ENCODE peak calls at places on chromosomes 2 and 18, in six cellular contexts. X, O, K, E, B and J are unnamed samples. For H3K4me1, the result is how much of the 10 kb centered on the place peaks cover.

GRCh38 chr2:10283106-10284062 is 19.3 kb upstream of the HPCAL1 start:
- DNase-seq in X (peak), O (no peak), K (no peak), E (no peak), B (peak), J (no peak)

GRCh38 chr18:27577265-27577664 is 392.2 kb upstream of the CHST9 start:
- DNase-seq in X (no peak), O (no peak), K (no peak), E (no peak), B (no peak), J (no peak)

GRCh38 chr2:201257381-201257940 is 2.9 kb upstream of the CASP8 start:
- DNase-seq in X (no peak), O (no peak), K (peak), E (no peak), B (no peak), J (peak)

GRCh38 chr2:65064728-65065552 is 8.7 kb downstream of the CEP68 start:
- DNase-seq in X (peak), O (peak), K (peak), E (peak), B (peak), J (peak)

GRCh38 chr2:16546128-16546754 is 119.4 kb downstream of the CYRIA start:
- DNase-seq in X (peak), O (peak), K (no peak), E (no peak), B (peak), J (peak)

GRCh38 chr2:223937535-223937934 is 7.6 kb downstream of the WDFY1 start:
- DNase-seq in X (no peak), O (no peak), K (no peak), E (no peak), B (no peak), J (no peak)

GRCh38 chr2:145186303-145186702 is 666.4 kb upstream of the ZEB2 start:
- DNase-seq in X (no peak), O (no peak), K (no peak), E (no peak), B (no peak), J (no peak)

GRCh38 chr2:170339324-170339723 is 161.4 kb downstream of the MYO3B start:
- DNase-seq in X (no peak), O (peak), K (no peak), E (no peak), B (no peak), J (no peak)

GRCh38 chr2:181466661-181467576 is 9.7 kb downstream of the ITGA4 start:
- DNase-seq in X (peak), O (peak), K (peak), E (peak), B (peak), J (peak)

GRCh38 chr2:145764631-145765030 is 1244.7 kb upstream of the ZEB2 start:
- DNase-seq in X (no peak), O (no peak), K (no peak), E (peak), B (no peak), J (no peak)

GRCh38 chr2:235274010-235274409 is 219.8 kb upstream of the AGAP1 start:
- DNase-seq in X (no peak), O (no peak), K (no peak), E (no peak), B (no peak), J (no peak)

GRCh38 chr2:152443771-152444170 is 108.8 kb downstream of the FMNL2 start:
- DNase-seq in X (no peak), O (no peak), K (no peak), E (no peak), B (no peak), J (no peak)

GRCh38 chr2:173982918-173983317 is 17.7 kb upstream of the SP3 start:
- DNase-seq in X (no peak), O (no peak), K (no peak), E (peak), B (peak), J (no peak)

GRCh38 chr18:31436825-31437224 is 10.7 kb upstream of the DSG3 start:
- DNase-seq in X (no peak), O (no peak), K (no peak), E (no peak), B (peak), J (no peak)

GRCh38 chr2:174263989-174264388 is 15.7 kb upstream of the OLA1 start:
- DNase-seq in X (no peak), O (no peak), K (no peak), E (no peak), B (peak), J (no peak)

GRCh38 chr2:147554708-147555107 is 290.1 kb upstream of the ACVR2A start:
- DNase-seq in X (no peak), O (no peak), K (no peak), E (no peak), B (no peak), J (no peak)

GRCh38 chr2:2635025-2635528 is 304.0 kb upstream of the MYT1L start:
- DNase-seq in X (no peak), O (no peak), K (no peak), E (no peak), B (no peak), J (no peak)

GRCh38 chr2:67318966-67319590 is 78.1 kb upstream of the ETAA1 start:
- DNase-seq in X (no peak), O (no peak), K (no peak), E (no peak), B (no peak), J (no peak)

GRCh38 chr2:134178109-134178877 is 75.6 kb upstream of the MGAT5 start:
- DNase-seq in X (no peak), O (no peak), K (no peak), E (no peak), B (peak), J (peak)

GRCh38 chr2:71224457-71224856 is 2.4 kb downstream of the PAIP2B start:
- DNase-seq in X (no peak), O (no peak), K (no peak), E (no peak), B (no peak), J (no peak)

GRCh38 chr18:59101830-59102414 is 37.8 kb upstream of the SEC11C start:
- DNase-seq in X (no peak), O (no peak), K (no peak), E (no peak), B (no peak), J (no peak)

GRCh38 chr2:3423492-3424170 is 44.1 kb downstream of the TRAPPC12 start:
- DNase-seq in X (peak), O (peak), K (peak), E (peak), B (peak), J (peak)

GRCh38 chr2:112257575-112257974 is 2.7 kb upstream of the ZC3H8 start:
- DNase-seq in X (no peak), O (no peak), K (no peak), E (no peak), B (peak), J (no peak)
- H3K4me1 ChIP-seq in X (under half), O (under half), K (under half), E (under half), B (under half), J (under half)

DNA sequence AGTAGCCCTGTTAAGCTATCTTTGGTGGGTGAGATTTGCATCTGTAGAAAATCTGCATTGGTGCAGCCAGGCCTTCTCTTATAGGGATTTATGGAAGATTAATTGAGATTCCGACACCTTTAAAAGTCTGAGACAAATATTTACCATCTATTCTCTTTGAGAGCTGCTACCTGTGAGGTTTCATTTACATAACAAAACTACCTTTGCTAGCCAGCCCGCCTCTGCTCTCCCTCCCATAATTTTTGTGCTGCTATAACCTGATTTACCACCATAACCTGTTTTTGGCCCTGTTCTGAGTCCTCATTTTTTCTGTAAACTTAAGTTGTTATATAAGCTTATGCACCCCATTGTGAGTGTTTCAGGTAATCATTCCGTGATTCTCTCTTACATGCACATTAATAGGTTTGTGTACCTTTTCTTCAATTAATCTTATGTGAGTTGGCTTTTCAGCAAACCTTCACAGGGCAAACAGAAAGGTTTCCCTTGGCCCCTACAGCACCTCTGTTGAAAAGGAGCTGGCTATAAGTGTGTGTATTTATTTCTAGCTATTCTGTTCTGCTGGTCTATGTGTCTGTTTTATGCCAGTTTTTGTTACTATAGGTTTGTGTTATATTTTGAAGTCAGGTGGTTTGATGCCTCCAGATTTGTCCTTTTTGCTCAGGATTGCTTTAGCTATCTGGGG is 114.9 kb upstream of the XIRP2 start:
- DNase-seq in X (no peak), O (no peak), K (no peak), E (no peak), B (no peak), J (no peak)
- H3K4me3 ChIP-seq in X (no peak), O (no peak), K (no peak), E (no peak), B (no peak), J (no peak)

GRCh38 chr2:188207554-188207953 is 84.1 kb upstream of the GULP1 start:
- DNase-seq in X (no peak), O (no peak), K (no peak), E (no peak), B (no peak), J (no peak)

GRCh38 chr2:188203756-188204155 is 87.9 kb upstream of the GULP1 start:
- DNase-seq in X (no peak), O (no peak), K (no peak), E (no peak), B (no peak), J (no peak)

GRCh38 chr2:188201639-188202038 is 90.0 kb upstream of the GULP1 start:
- DNase-seq in X (no peak), O (no peak), K (no peak), E (no peak), B (no peak), J (no peak)

GRCh38 chr2:188202777-188203176 is 88.9 kb upstream of the GULP1 start:
- DNase-seq in X (no peak), O (no peak), K (no peak), E (no peak), B (no peak), J (no peak)

DNA sequence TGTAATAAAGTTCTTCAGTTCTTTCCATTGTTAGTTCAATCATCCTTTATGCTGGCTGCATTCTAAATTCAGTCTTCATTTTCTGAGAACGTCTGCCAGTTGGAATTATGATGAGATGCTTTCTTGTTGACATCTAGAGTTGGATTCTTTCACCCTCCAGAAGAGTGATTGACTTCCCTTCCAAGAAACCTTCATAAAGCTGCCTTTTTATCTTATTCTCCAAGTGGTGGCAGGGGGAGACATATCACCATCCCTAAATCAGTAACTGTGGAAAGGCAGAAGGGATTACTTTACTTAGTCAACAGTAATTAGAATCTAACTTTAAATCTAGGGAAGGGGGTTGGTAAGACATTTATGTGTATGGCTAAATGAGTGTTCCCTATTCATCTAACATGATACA is 86.8 kb upstream of the GULP1 start:
- DNase-seq in X (no peak), O (no peak), K (no peak), E (no peak), B (no peak), J (no peak)
- H3K4me1 ChIP-seq in X (under half), O (under half), K (under half), E (under half), B (under half), J (under half)

DNA sequence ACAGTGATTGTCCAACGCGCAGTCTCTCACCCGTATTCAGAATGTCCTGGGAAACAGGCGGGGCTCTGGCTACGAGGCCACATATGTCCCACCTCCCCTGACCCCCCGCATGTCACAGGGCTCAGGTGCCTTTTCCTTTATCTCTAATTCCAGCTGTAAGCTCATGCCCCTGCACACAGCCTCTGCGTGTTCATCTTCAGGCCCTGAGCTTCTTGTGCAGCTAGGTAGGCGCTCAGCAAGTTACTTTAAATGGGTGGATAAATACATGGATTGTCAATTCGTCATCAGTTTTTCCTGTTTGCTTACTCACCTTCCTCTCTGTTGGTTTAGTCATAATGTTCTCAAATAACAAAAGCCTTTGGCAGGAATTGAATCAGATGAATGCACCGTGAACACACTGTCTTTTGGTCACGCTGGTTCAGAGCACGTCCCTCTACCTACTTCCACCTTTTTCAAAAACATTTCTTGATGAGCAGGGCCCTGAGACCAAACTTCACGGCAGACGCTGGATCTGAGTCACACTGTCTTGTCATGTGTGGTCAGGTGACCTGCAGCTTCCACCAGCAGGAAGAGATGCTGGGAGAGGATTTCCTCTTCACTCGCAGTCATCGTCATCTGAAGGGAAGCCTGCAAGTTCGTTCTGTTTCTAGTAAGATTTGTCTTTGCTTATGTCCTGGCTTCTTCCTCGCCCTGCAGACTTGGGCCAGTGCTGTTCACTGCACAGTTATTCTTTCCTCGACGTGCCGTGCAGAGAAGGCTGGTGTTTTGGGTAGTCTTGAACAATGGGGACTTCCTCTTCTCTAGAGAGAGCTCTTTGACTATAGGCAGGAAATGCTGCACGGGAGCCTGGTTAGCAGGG is 138.1 kb downstream of the PTGR3 start:
- DNase-seq in X (no peak), O (no peak), K (peak), E (no peak), B (peak), J (peak)
- H3K4me3 ChIP-seq in X (no peak), O (no peak), K (no peak), E (no peak), B (no peak), J (peak)

DNA sequence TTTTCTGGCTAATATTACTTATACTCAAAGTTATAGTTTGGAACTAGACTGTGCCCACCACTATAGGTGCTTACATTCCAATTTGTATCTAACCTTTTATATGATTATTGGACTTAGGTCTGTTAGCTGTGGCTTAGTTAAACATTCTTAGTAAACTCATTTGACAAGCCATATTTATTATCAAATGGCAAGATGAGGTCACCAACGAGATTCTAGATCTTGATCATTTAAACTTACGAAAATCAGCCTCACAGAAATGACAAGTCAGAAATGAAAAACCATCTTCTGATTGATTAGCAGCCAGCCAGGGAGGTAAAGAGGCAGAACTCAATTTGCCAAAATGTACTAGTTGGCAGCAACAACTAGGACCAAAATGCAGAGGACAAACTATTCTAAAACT is 100.4 kb upstream of the STK17B start:
- DNase-seq in X (no peak), O (no peak), K (no peak), E (no peak), B (no peak), J (no peak)
- H3K4me1 ChIP-seq in X (under half), O (under half), K (under half), E (under half), B (under half), J (half or more)

GRCh38 chr18:80173060-80173459 is 64.0 kb downstream of the ADNP2 start:
- DNase-seq in X (no peak), O (no peak), K (no peak), E (peak), B (no peak), J (no peak)

GRCh38 chr18:80169607-80170006 is 60.5 kb downstream of the ADNP2 start:
- DNase-seq in X (no peak), O (no peak), K (no peak), E (no peak), B (peak), J (no peak)

GRCh38 chr18:80170395-80171094 is 61.5 kb downstream of the ADNP2 start:
- DNase-seq in X (no peak), O (no peak), K (no peak), E (no peak), B (no peak), J (no peak)

GRCh38 chr18:80172056-80172455 is 63.0 kb downstream of the ADNP2 start:
- DNase-seq in X (no peak), O (no peak), K (no peak), E (peak), B (peak), J (no peak)

DNA sequence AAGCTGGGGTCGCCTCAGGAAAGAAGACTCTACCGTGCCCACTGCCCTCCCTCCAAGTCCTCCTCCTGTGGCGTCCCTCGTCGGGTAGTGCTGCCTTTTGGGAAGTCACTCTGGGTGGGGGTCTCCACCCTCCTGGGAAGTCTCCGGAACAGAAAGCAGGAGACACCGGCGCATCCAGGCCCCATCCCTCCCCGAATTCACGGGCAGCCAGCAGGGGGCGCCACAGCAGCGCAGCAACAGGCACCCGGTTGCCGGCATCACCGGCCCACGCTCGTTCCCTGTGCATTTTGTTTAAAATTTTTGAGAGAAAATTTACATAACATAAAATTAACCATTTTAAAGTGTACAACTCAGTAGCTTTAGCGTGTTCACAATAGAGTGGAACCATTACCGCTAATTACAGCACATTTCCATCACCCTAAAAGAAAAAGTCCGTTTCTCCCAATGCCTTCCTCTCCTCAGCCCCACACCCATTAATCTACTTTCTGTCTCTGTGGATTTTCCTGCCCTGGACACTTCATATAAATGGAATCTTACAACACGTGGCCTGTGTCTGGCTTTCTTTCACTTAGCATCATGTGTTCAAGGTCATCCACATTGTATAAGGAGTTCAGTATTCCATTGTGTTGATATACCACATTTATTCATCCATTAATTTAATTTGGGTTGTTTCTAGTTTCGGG is 62.3 kb downstream of the ADNP2 start:
- DNase-seq in X (no peak), O (peak), K (peak), E (peak), B (peak), J (no peak)
- H3K4me3 ChIP-seq in X (no peak), O (no peak), K (no peak), E (peak), B (no peak), J (no peak)